ENCODE peak calls at places on chromosome 17, in six cellular contexts. Y is AG08396, F is posterior cingulate gyrus, H is choroid plexus epithelial cell, Q is amygdala, E is GM23248. D is an unnamed sample.

GRCh38 chr17:57600092-57600491 is 145.0 kb downstream of the CCDC182 start:
- DNase-seq in Q (no peak), H (no peak), Y (no peak), E (no peak), F (no peak), D (no peak)

GRCh38 chr17:27526603-27527002 is 70.4 kb downstream of the KSR1 start:
- DNase-seq in Q (no peak), F (no peak), E (peak; percentile 50), H (peak; percentile 71), Y (peak; percentile 37), D (no peak)

GRCh38 chr17:32490101-32490482 is 3.3 kb downstream of the CDK5R1 start:
- DNase-seq in Y (no peak), H (no peak), F (no peak), E (no peak), Q (no peak), D (no peak)

GRCh38 chr17:48728232-48729231 is at the start of gene HOXB13:
- DNase-seq in H (no peak), F (no peak), E (peak; percentile 70), Q (no peak), Y (peak; percentile 73), D (no peak)

GRCh38 chr17:3157218-3157617 is 29.9 kb upstream of the OR1G1 start:
- DNase-seq in H (no peak), E (no peak), Q (no peak), F (no peak), Y (no peak), D (no peak)

GRCh38 chr17:7846765-7847661 is 7.9 kb upstream of the TMEM88 start:
- DNase-seq in F (no peak), Q (no peak), H (no peak), E (no peak), Y (no peak), D (no peak)

GRCh38 chr17:79217473-79218135 is 143.0 kb downstream of the ENGASE start:
- DNase-seq in E (no peak), Q (no peak), Y (no peak), F (no peak), H (no peak), D (no peak)

GRCh38 chr17:38658741-38659345 is 15.9 kb downstream of the EPOP start:
- DNase-seq in E (no peak), H (no peak), Y (no peak), Q (no peak), F (peak; percentile 66), D (no peak)

GRCh38 chr17:33039874-33040273 is 48.2 kb downstream of the SPACA3 start:
- DNase-seq in Y (peak; percentile 47), Q (no peak), H (peak; percentile 69), F (no peak), E (peak; percentile 83), D (peak; percentile 43)

GRCh38 chr17:69363488-69364210 is 36.7 kb upstream of the ABCA5 start:
- DNase-seq in F (no peak), Y (no peak), Q (no peak), H (no peak), E (no peak), D (no peak)

GRCh38 chr17:38685485-38685884 is 10.7 kb upstream of the EPOP start:
- DNase-seq in Q (peak; percentile 25), Y (no peak), E (no peak), H (no peak), F (peak; percentile 42), D (no peak)

GRCh38 chr17:75601057-75601987 is 13.7 kb downstream of the MYO15B start:
- DNase-seq in Y (peak; percentile 70), F (peak; percentile 47), E (peak; percentile 32), H (peak; percentile 52), Q (no peak), D (no peak)